ENCODE peak calls at places on chromosome 10, in nine cellular contexts. G is transverse colon, U is lung, P is sigmoid colon, Z is PC-9, W is psoas muscle, Q is heart right ventricle, O is GM23248, C is mammary epithelial cell. I is an unnamed sample.

GRCh38 chr10:12728569-12728968 is 272.9 kb downstream of the CCDC3 start:
- DNase-seq in U (no peak), G (no peak), W (peak; percentile 58), Z (no peak), C (no peak), Q (no peak), P (no peak), O (peak; percentile 54), I (no peak)

GRCh38 chr10:68208424-68209042 is 23.4 kb downstream of the ATOH7 start:
- DNase-seq in G (peak; percentile 71), P (no peak), Z (peak; percentile 63), Q (no peak), C (peak; percentile 59), W (no peak), U (no peak), O (peak; percentile 81), I (no peak)

GRCh38 chr10:110400173-110400947 is 95.6 kb upstream of the SMNDC1 start:
- DNase-seq in Q (no peak), G (no peak), O (no peak), P (no peak), U (no peak), C (no peak), Z (no peak), W (no peak), I (no peak)

GRCh38 chr10:35765039-35765662 is 123.1 kb upstream of the FZD8 start:
- DNase-seq in Q (peak; percentile 18), Z (no peak), G (peak; percentile 25), O (peak; percentile 12), W (no peak), U (peak; percentile 30), P (no peak), C (no peak), I (peak; percentile 20)

GRCh38 chr10:70528726-70529362 is 50.3 kb downstream of the PALD1 start:
- DNase-seq in P (no peak), U (no peak), W (no peak), O (peak; percentile 78), G (no peak), C (peak; percentile 59), Z (peak; percentile 54), Q (no peak), I (no peak)

GRCh38 chr10:132893090-132893489 is 49.3 kb downstream of the CFAP46 start:
- DNase-seq in W (peak; percentile 46), C (no peak), O (no peak), Z (no peak), Q (no peak), G (no peak), U (no peak), P (peak; percentile 39), I (peak; percentile 9)

GRCh38 chr10:133567609-133568286 is 2.4 kb upstream of the SYCE1 start:
- DNase-seq in G (no peak), C (no peak), W (no peak), P (no peak), Z (no peak), O (no peak), U (no peak), Q (no peak), I (no peak)

GRCh38 chr10:132040046-132040445 is 25.7 kb upstream of the JAKMIP3 start:
- DNase-seq in Q (no peak), C (no peak), U (no peak), G (no peak), P (no peak), Z (no peak), W (peak; percentile 31), O (no peak), I (no peak)

GRCh38 chr10:74825371-74826141 is 844 bp upstream of the KAT6B start:
- DNase-seq in P (no peak), Z (no peak), O (peak; percentile 66), W (no peak), G (peak; percentile 54), Q (peak; percentile 68), C (no peak), U (no peak), I (no peak)

GRCh38 chr10:115982076-115982475 is 290.9 kb downstream of the GFRA1 start:
- DNase-seq in Q (no peak), U (no peak), Z (no peak), G (no peak), C (no peak), P (no peak), W (no peak), O (no peak), I (no peak)
- H3K4me1 ChIP-seq in Q (no peaks in the 10 kb centered on the region), U (no peaks in the 10 kb centered on the region), Z (no peaks in the 10 kb centered on the region), G (no peaks in the 10 kb centered on the region), C (no peaks in the 10 kb centered on the region), P (no peaks in the 10 kb centered on the region), W (no peaks in the 10 kb centered on the region), O (peaks cover 6% of the 10 kb centered on the region), I (peaks cover 11% of the 10 kb centered on the region)

GRCh38 chr10:78302739-78302988 is 269.0 kb downstream of the RPS24 start:
- DNase-seq in P (no peak), C (no peak), Z (no peak), O (no peak), G (no peak), Q (no peak), U (no peak), W (no peak), I (peak; percentile 37)

GRCh38 chr10:78300526-78300925 is 266.9 kb downstream of the RPS24 start:
- DNase-seq in O (no peak), Q (no peak), Z (no peak), W (no peak), C (no peak), P (peak; percentile 52), U (no peak), G (no peak), I (no peak)

GRCh38 chr10:78302989-78303854 is 269.6 kb downstream of the RPS24 start:
- DNase-seq in C (peak; percentile 88), P (peak; percentile 95), Q (peak; percentile 97), U (peak; percentile 94), G (peak; percentile 96), W (peak; percentile 97), O (peak; percentile 93), Z (peak; percentile 83), I (peak; percentile 96)

GRCh38 chr10:78301481-78301880 is 267.8 kb downstream of the RPS24 start:
- DNase-seq in W (no peak), C (no peak), P (peak; percentile 38), Z (no peak), Q (no peak), O (no peak), U (no peak), G (no peak), I (no peak)

DNA sequence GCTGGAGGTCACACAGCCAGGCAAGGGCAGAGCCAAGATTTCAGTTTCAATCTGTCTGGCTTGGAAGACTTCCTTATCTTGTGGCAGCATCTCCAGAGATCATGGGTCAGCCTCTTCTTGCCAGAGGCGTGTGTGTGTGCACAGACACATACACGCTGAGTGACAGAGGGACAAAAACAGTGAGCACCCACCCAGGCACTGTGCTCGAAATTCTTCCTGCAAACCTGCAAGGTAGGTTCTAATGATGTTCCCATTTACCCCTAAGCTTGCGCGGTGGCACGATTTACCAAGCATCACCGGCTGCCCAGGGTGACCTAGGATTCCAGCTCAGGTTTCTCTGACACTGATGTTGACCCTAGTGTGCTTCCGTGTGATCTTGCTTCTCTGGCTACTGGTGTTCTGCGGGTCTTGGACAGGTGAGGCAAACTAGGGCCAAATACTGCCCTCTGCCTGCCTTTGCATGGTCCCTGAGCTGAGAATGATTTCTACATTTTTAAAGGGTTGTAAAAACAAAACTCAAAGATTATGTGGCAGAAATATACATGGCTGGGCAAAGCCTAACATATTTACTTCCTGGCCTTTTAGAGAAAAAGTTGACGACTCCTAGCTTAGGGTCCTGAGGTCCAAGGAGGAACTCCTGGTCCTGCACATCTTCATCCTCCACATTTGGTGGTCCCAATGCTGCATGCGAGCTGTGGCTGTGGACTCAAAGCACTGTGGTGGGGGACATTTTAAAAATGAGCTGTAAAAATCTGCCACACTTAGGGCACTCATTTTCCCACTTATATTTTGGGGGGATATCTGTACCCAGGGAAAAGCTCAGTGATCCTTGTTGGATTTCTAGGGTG is 268.5 kb downstream of the RPS24 start:
- DNase-seq in C (no peak), Z (no peak), P (peak; percentile 62), Q (no peak), O (peak; percentile 8), W (no peak), U (no peak), G (no peak), I (no peak)
- H3K4me1 ChIP-seq in C (no peaks in the 10 kb centered on the region), Z (peaks cover 10% of the 10 kb centered on the region), P (peaks cover 53% of the 10 kb centered on the region), Q (peaks cover 12% of the 10 kb centered on the region), O (peaks cover 4% of the 10 kb centered on the region), W (peaks cover 14% of the 10 kb centered on the region), U (no peaks in the 10 kb centered on the region), G (peaks cover 7% of the 10 kb centered on the region), I (peaks cover 6% of the 10 kb centered on the region)

GRCh38 chr10:122132882-122133634 is 138.0 kb upstream of the BTBD16 start:
- DNase-seq in W (no peak), C (no peak), U (no peak), Z (no peak), G (no peak), Q (no peak), O (no peak), P (no peak), I (no peak)

GRCh38 chr10:122139226-122139625 is 131.9 kb upstream of the BTBD16 start:
- DNase-seq in O (no peak), P (no peak), Z (no peak), Q (peak; percentile 51), W (no peak), U (no peak), G (no peak), C (no peak), I (no peak)

GRCh38 chr10:122132331-122132755 is 138.8 kb upstream of the BTBD16 start:
- DNase-seq in U (no peak), W (no peak), O (no peak), P (no peak), G (no peak), C (peak; percentile 68), Z (no peak), Q (no peak), I (no peak)

GRCh38 chr10:122139627-122140151 is 131.4 kb upstream of the BTBD16 start:
- DNase-seq in W (peak; percentile 65), C (no peak), O (no peak), P (no peak), Q (peak; percentile 65), G (no peak), U (no peak), Z (no peak), I (no peak)

DNA sequence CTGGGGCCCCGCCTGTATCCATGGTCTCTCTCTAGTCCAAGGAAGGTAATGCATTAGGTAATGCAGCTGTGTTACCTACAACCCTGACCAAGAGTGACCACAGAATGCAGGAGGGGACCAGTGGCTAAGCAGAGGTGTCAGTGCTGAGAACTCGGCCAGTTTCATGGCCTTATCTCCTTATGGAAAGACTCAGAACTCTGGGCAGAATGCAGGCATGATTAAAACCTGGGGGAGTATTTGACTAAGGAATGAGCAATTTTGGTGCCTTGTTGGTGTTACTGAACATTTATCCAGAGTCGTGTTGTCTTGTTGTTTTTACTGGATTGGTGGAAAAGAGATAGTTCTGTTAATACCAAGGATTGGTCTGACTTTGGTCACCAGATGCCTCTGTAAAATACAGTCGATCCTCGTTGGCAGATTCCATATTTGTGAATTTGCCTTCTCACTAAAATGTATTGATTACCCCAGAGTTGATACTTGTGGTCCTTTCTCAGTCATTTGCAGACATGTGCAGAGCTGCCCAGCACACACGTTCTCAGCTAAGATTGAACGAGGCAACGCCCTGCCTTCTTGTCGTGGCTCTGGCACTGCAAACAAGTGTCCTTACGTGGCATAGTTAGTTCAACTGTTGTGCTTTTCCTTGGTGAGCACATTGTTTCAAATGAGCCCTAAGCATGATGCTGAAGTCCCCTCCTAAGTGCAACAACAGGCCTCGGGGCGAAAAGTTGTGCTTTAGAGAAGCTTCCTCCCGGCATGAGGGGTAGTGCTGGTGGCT is 135.7 kb upstream of the BTBD16 start:
- DNase-seq in Z (no peak), P (no peak), W (no peak), Q (no peak), C (no peak), O (no peak), U (no peak), G (no peak), I (no peak)
- H3K4me1 ChIP-seq in Z (peaks cover 10% of the 10 kb centered on the region), P (peaks cover 60% of the 10 kb centered on the region), W (peaks cover 42% of the 10 kb centered on the region), Q (peaks cover 82% of the 10 kb centered on the region), C (peaks cover 12% of the 10 kb centered on the region), O (peaks cover 5% of the 10 kb centered on the region), U (peaks cover 18% of the 10 kb centered on the region), G (peaks cover 12% of the 10 kb centered on the region), I (peaks cover 55% of the 10 kb centered on the region)

GRCh38 chr10:124014416-124015154 is 78.8 kb downstream of the CHST15 start:
- DNase-seq in W (peak; percentile 32), G (no peak), Z (no peak), P (no peak), U (no peak), Q (no peak), O (no peak), C (no peak), I (no peak)
- H3K4me1 ChIP-seq in W (no peaks in the 10 kb centered on the region), G (no peaks in the 10 kb centered on the region), Z (no peaks in the 10 kb centered on the region), P (peaks cover 26% of the 10 kb centered on the region), U (no peaks in the 10 kb centered on the region), Q (no peaks in the 10 kb centered on the region), O (no peaks in the 10 kb centered on the region), C (peaks cover 18% of the 10 kb centered on the region), I (no peaks in the 10 kb centered on the region)